ENCODE peak calls at places on chromosomes 2 and 18, in nine cellular contexts. L, P, T, W, C, S, I, F and M are unnamed samples. For H3K9me3 and H3K4me1, the result is how much of the 10 kb centered on the place peaks cover.

GRCh38 chr2:234130734-234131133 is 80.2 kb downstream of the SPP2 start:
- DNase-seq in W (no peak), P (no peak), L (no peak), I (no peak), C (no peak), F (peak), S (no peak), T (no peak), M (no peak)

GRCh38 chr2:236164201-236164982 is 3.8 kb downstream of the GBX2 start:
- DNase-seq in C (no peak), I (no peak), L (no peak), P (no peak), S (peak), W (no peak), F (peak), T (no peak), M (no peak)

GRCh38 chr18:12085136-12085535 is 8.5 kb upstream of the ANKRD62 start:
- DNase-seq in L (no peak), T (no peak), F (no peak), W (no peak), P (no peak), I (no peak), C (no peak), S (no peak), M (no peak)

GRCh38 chr18:35889677-35890076 is 82.8 kb upstream of the RMP24 start:
- DNase-seq in W (no peak), F (no peak), S (no peak), L (no peak), C (no peak), P (no peak), I (no peak), T (no peak), M (no peak)

GRCh38 chr2:152408260-152408659 is 73.3 kb downstream of the FMNL2 start:
- DNase-seq in F (no peak), L (no peak), W (no peak), P (no peak), T (no peak), I (no peak), C (no peak), S (no peak), M (no peak)

GRCh38 chr2:177164131-177164530 is 48.5 kb upstream of the HNRNPA3 start:
- DNase-seq in L (no peak), F (no peak), T (no peak), S (no peak), I (no peak), P (no peak), W (no peak), C (no peak), M (no peak)

GRCh38 chr2:69296421-69296820 is 90.6 kb downstream of the GFPT1 start:
- DNase-seq in T (no peak), I (no peak), S (no peak), L (no peak), W (no peak), F (no peak), C (no peak), P (no peak), M (no peak)

GRCh38 chr2:96324716-96325037 is 440 bp upstream of the ITPRIPL1 start:
- DNase-seq in P (no peak), F (no peak), C (no peak), S (no peak), T (no peak), L (no peak), W (no peak), I (no peak), M (no peak)

GRCh38 chr2:61471905-61472805 is 1.3 kb upstream of the USP34 start:
- DNase-seq in L (no peak), W (no peak), I (no peak), S (peak), C (no peak), P (peak), F (peak), T (no peak), M (no peak)

GRCh38 chr18:12309683-12310198 is 1.7 kb downstream of the TUBB6 start:
- DNase-seq in L (no peak), C (no peak), S (peak), F (no peak), I (no peak), P (no peak), T (no peak), W (no peak), M (no peak)

GRCh38 chr2:113075030-113075429 is 7.3 kb downstream of the IL1F10 start:
- DNase-seq in T (no peak), L (no peak), S (no peak), P (peak), C (no peak), F (no peak), I (no peak), W (no peak), M (no peak)

GRCh38 chr2:227154976-227155375 is 9.0 kb downstream of the COL4A4 start:
- DNase-seq in T (no peak), I (no peak), W (no peak), S (peak), F (no peak), P (no peak), L (no peak), C (no peak), M (no peak)

GRCh38 chr2:70961648-70961994 is 16.8 kb upstream of the ANKRD53 start:
- DNase-seq in I (no peak), W (no peak), P (no peak), S (no peak), F (no peak), L (no peak), T (no peak), C (no peak), M (no peak)

GRCh38 chr2:70960833-70961647 is 17.4 kb upstream of the ANKRD53 start:
- DNase-seq in F (no peak), P (no peak), C (no peak), T (no peak), S (no peak), I (no peak), W (no peak), L (no peak), M (peak)

GRCh38 chr2:70962885-70963878 is 15.2 kb upstream of the ANKRD53 start:
- DNase-seq in C (no peak), S (no peak), F (no peak), L (no peak), T (no peak), I (no peak), W (no peak), P (no peak), M (peak)

GRCh38 chr2:70964133-70964532 is 14.3 kb upstream of the ANKRD53 start:
- DNase-seq in F (no peak), C (no peak), W (no peak), P (no peak), S (no peak), L (no peak), T (no peak), I (no peak), M (no peak)

GRCh38 chr2:70962211-70962884 is 16.1 kb upstream of the ANKRD53 start:
- DNase-seq in C (no peak), L (no peak), W (no peak), T (no peak), P (no peak), S (no peak), I (no peak), F (no peak), M (peak)
- H3K9me3 ChIP-seq in C (under half), L (under half), W (under half), T (under half), P (under half), S (under half), I (under half), F (under half), M (under half)

GRCh38 chr2:72886505-72887031 is 640 bp upstream of the SPR start:
- DNase-seq in P (no peak), T (no peak), C (no peak), W (no peak), I (no peak), L (no peak), F (no peak), S (no peak), M (no peak)
- H3K4me3 ChIP-seq in P (peak), T (peak), C (peak), W (peak), I (peak), L (peak), F (peak), S (peak), M (peak)

GRCh38 chr18:44467718-44468117 is 213.0 kb upstream of the SETBP1 start:
- DNase-seq in T (no peak), S (no peak), I (no peak), F (no peak), L (no peak), C (no peak), W (no peak), P (no peak), M (no peak)
- H3K4me1 ChIP-seq in T (under half), S (under half), I (under half), F (under half), L (under half), C (under half), W (under half), P (under half), M (under half)

GRCh38 chr2:4152051-4152450 is 448.7 kb downstream of the DCDC2C start:
- DNase-seq in T (no peak), C (no peak), S (no peak), L (no peak), P (no peak), I (no peak), W (no peak), F (no peak), M (no peak)

GRCh38 chr2:4151521-4151920 is 448.1 kb downstream of the DCDC2C start:
- DNase-seq in L (no peak), T (no peak), W (no peak), C (no peak), P (no peak), S (no peak), F (peak), I (no peak), M (no peak)
- H3K9me3 ChIP-seq in L (under half), T (under half), W (under half), C (under half), P (under half), S (under half), F (under half), I (under half), M (under half)

DNA sequence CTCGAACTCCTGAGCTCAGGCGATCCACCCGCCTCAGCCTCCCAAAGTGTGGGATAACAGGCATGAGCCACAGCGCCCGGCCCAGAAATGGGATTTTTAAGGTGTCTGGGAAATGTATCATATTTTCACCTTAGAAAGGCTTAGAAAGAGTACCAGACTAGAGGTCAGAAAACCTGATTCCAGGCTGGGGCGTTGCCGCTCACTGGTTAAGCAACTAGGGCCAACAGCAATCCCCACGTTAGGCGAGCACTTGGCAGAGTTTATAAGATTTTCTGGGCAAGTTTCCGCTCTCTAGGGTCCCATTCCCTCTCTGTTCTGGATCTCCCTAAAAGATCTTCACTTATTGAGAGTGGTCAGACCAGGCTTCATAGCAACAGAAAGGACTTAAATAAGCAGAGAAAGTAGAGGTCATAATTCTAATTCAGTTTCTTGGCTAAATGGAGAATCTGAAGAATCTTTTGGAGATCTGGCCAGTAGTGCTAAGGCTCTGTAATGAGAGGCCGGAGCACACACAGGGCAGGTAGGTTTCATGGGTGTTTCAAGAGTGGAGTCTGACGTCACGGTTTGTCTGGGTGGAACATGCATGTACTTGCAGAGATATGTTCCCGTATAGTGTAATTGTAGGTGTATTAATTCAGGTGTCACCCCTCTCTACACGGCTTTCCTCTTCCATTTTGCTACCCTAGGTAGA is 4.2 kb upstream of the SMAD7 start:
- DNase-seq in C (no peak), T (no peak), F (no peak), P (no peak), S (peak), L (no peak), W (no peak), I (peak), M (no peak)
- H3K4me3 ChIP-seq in C (no peak), T (no peak), F (no peak), P (no peak), S (peak), L (no peak), W (peak), I (no peak), M (no peak)

DNA sequence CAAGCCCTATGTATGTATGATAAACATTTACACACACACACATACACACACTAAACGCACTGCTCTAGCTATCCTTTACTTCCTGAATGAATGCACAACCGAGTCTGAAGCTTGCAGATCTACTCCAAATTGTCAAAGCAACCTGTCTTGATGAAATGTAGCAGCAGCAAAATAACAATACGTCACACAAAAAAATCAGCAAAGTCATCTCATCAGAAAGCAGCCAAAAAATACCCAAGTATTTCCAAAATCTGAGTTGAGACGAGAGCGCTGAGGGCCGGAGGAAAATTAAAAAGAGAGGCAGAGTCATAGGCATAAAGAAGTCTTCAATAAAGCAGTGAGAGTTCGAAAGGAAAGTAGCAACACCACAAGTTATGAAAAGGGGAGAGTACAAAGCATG is 67.7 kb downstream of the ZNF521 start:
- DNase-seq in W (no peak), I (no peak), F (no peak), C (no peak), T (no peak), S (peak), L (no peak), P (no peak), M (no peak)
- H3K4me1 ChIP-seq in W (under half), I (under half), F (half or more), C (under half), T (under half), S (under half), L (under half), P (under half), M (under half)

GRCh38 chr2:8587251-8587791 is 94.5 kb upstream of the ID2 start:
- DNase-seq in I (no peak), F (no peak), P (no peak), T (no peak), W (no peak), C (no peak), L (no peak), S (no peak), M (no peak)
- H3K9me3 ChIP-seq in I (under half), F (under half), P (under half), T (under half), W (under half), C (under half), L (under half), S (under half), M (under half)

GRCh38 chr18:46341989-46342525 is 237.9 kb downstream of the HAUS1 start:
- DNase-seq in L (no peak), I (no peak), F (no peak), C (no peak), T (no peak), W (no peak), S (no peak), P (no peak), M (no peak)

GRCh38 chr18:46345181-46345465 is 240.9 kb downstream of the HAUS1 start:
- DNase-seq in T (no peak), P (no peak), F (no peak), L (no peak), S (no peak), I (no peak), W (no peak), C (no peak), M (no peak)

GRCh38 chr18:46343940-46344372 is 239.8 kb downstream of the HAUS1 start:
- DNase-seq in F (no peak), L (no peak), W (no peak), T (no peak), C (no peak), I (peak), P (no peak), S (no peak), M (peak)

GRCh38 chr18:46344416-46345180 is 240.4 kb downstream of the HAUS1 start:
- DNase-seq in C (no peak), F (no peak), I (no peak), S (no peak), L (no peak), W (no peak), T (no peak), P (no peak), M (no peak)

DNA sequence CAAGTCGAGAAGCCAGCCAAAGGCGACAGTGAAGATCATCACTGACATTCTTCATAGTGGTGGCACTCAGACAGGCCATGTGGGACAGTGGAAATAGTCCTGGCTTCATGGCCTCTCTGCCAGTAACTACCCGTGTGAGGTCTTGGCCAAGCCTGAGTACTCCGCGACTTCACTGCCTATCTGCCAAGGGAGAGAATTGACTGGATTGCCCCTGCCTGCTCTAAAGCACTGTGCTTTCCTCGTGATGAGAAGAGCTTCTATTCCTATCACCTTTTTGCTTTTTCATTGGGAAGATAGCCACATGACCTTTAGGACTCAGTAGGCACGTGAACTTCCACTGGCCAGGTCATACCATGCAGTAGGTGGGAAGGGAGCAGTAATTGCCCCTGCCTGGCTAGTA is 239.3 kb downstream of the HAUS1 start:
- DNase-seq in S (no peak), F (no peak), W (no peak), T (no peak), P (no peak), I (no peak), C (no peak), L (no peak), M (no peak)
- H3K4me3 ChIP-seq in S (no peak), F (no peak), W (no peak), T (no peak), P (no peak), I (no peak), C (no peak), L (no peak), M (no peak)

GRCh38 chr2:143254108-143254507 is 124.9 kb downstream of the ARHGAP15 start:
- DNase-seq in L (no peak), S (no peak), P (no peak), W (no peak), C (no peak), F (no peak), T (no peak), I (no peak), M (no peak)
- H3K4me1 ChIP-seq in L (under half), S (under half), P (under half), W (under half), C (under half), F (under half), T (under half), I (under half), M (under half)